ENCODE peak calls at places on chromosomes 7 and 10, in five cellular contexts. One of them, this sample, is unnamed.

GRCh38 chr10:70558871-70559810 is 43.4 kb downstream of the PRF1 start:
- DNase-seq in tibial nerve: peak
- DNase-seq in stomach: peak
- DNase-seq in esophagus muscularis mucosa: no peak
- DNase-seq in A549: peak
- DNase-seq in this sample: no peak

GRCh38 chr7:155002411-155003214 is at the start of gene PAXIP1:
- DNase-seq in tibial nerve: no peak
- DNase-seq in stomach: peak
- DNase-seq in esophagus muscularis mucosa: no peak
- DNase-seq in A549: peak
- DNase-seq in this sample: no peak

GRCh38 chr7:40922316-40922670 is 780.6 kb downstream of the INHBA start:
- DNase-seq in tibial nerve: no peak
- DNase-seq in stomach: no peak
- DNase-seq in esophagus muscularis mucosa: no peak
- DNase-seq in A549: no peak
- DNase-seq in this sample: no peak

GRCh38 chr7:32066441-32066840 is 3.8 kb downstream of the PDE1C start:
- DNase-seq in tibial nerve: no peak
- DNase-seq in stomach: no peak
- DNase-seq in esophagus muscularis mucosa: no peak
- DNase-seq in A549: no peak
- DNase-seq in this sample: no peak

GRCh38 chr7:46972205-46972604 is 609.7 kb downstream of the TNS3 start:
- DNase-seq in tibial nerve: no peak
- DNase-seq in stomach: no peak
- DNase-seq in esophagus muscularis mucosa: no peak
- DNase-seq in A549: no peak
- DNase-seq in this sample: no peak

GRCh38 chr10:114526497-114527238 is 122.4 kb upstream of the AFAP1L2 start:
- DNase-seq in tibial nerve: peak
- DNase-seq in stomach: peak
- DNase-seq in esophagus muscularis mucosa: peak
- DNase-seq in A549: peak
- DNase-seq in this sample: peak

GRCh38 chr7:91517408-91517807 is 253.2 kb downstream of the FZD1 start:
- DNase-seq in tibial nerve: no peak
- DNase-seq in stomach: no peak
- DNase-seq in esophagus muscularis mucosa: no peak
- DNase-seq in A549: no peak
- DNase-seq in this sample: no peak

GRCh38 chr7:19984231-19984632 is 210.8 kb upstream of the TMEM196 start:
- DNase-seq in tibial nerve: no peak
- DNase-seq in stomach: no peak
- DNase-seq in esophagus muscularis mucosa: no peak
- DNase-seq in A549: no peak
- DNase-seq in this sample: no peak

GRCh38 chr7:107924841-107925490 is 34.0 kb downstream of the DLD start:
- DNase-seq in tibial nerve: no peak
- DNase-seq in stomach: no peak
- DNase-seq in esophagus muscularis mucosa: no peak
- DNase-seq in A549: no peak
- DNase-seq in this sample: no peak

GRCh38 chr7:6564091-6564770 is 13.0 kb upstream of the GRID2IP start:
- DNase-seq in tibial nerve: no peak
- DNase-seq in stomach: no peak
- DNase-seq in esophagus muscularis mucosa: no peak
- DNase-seq in A549: no peak
- DNase-seq in this sample: no peak

GRCh38 chr7:665751-666453 is 60.6 kb upstream of the DNAAF5 start:
- DNase-seq in tibial nerve: no peak
- DNase-seq in stomach: no peak
- DNase-seq in esophagus muscularis mucosa: no peak
- DNase-seq in A549: no peak
- DNase-seq in this sample: no peak

GRCh38 chr7:143272871-143273270 is 9.6 kb downstream of the GSTK1 start:
- DNase-seq in tibial nerve: no peak
- DNase-seq in stomach: no peak
- DNase-seq in esophagus muscularis mucosa: no peak
- DNase-seq in A549: no peak
- DNase-seq in this sample: no peak

GRCh38 chr10:73941300-73941699 is 30.4 kb downstream of the PLAU start:
- DNase-seq in tibial nerve: no peak
- DNase-seq in stomach: no peak
- DNase-seq in esophagus muscularis mucosa: no peak
- DNase-seq in A549: no peak
- DNase-seq in this sample: no peak

GRCh38 chr10:97508342-97508741 is 9.6 kb downstream of the UBTD1 start:
- DNase-seq in tibial nerve: no peak
- DNase-seq in stomach: no peak
- DNase-seq in esophagus muscularis mucosa: no peak
- DNase-seq in A549: no peak
- DNase-seq in this sample: no peak

GRCh38 chr10:70915206-70915605 is 26.8 kb upstream of the PCBD1 start:
- DNase-seq in tibial nerve: no peak
- DNase-seq in stomach: no peak
- DNase-seq in esophagus muscularis mucosa: no peak
- DNase-seq in A549: no peak
- DNase-seq in this sample: no peak

GRCh38 chr10:69318997-69319727 is 40.9 kb downstream of the HK1 start:
- DNase-seq in tibial nerve: peak
- DNase-seq in stomach: peak
- DNase-seq in esophagus muscularis mucosa: peak
- DNase-seq in A549: peak
- DNase-seq in this sample: peak

GRCh38 chr7:25349283-25349682 is 121.0 kb upstream of the NPVF start:
- DNase-seq in tibial nerve: no peak
- DNase-seq in stomach: no peak
- DNase-seq in esophagus muscularis mucosa: no peak
- DNase-seq in A549: no peak
- DNase-seq in this sample: no peak

GRCh38 chr7:67018940-67019339 is 22.3 kb downstream of the TYW1 start:
- DNase-seq in tibial nerve: no peak
- DNase-seq in stomach: no peak
- DNase-seq in esophagus muscularis mucosa: no peak
- DNase-seq in A549: no peak
- DNase-seq in this sample: no peak

GRCh38 chr7:129466796-129467195 is 32.6 kb downstream of the STRIP2 start:
- DNase-seq in tibial nerve: no peak
- DNase-seq in stomach: no peak
- DNase-seq in esophagus muscularis mucosa: no peak
- DNase-seq in A549: no peak
- DNase-seq in this sample: no peak

GRCh38 chr10:110353244-110354119 is 48.8 kb upstream of the SMNDC1 start:
- DNase-seq in tibial nerve: no peak
- DNase-seq in stomach: no peak
- DNase-seq in esophagus muscularis mucosa: no peak
- DNase-seq in A549: peak
- DNase-seq in this sample: no peak

GRCh38 chr10:26946103-26946907 is 85.5 kb upstream of the ABI1 start:
- DNase-seq in tibial nerve: no peak
- DNase-seq in stomach: no peak
- DNase-seq in esophagus muscularis mucosa: no peak
- DNase-seq in A549: no peak
- DNase-seq in this sample: no peak

GRCh38 chr7:22563115-22563514 is 63.1 kb upstream of the STEAP1B start:
- DNase-seq in tibial nerve: no peak
- DNase-seq in stomach: no peak
- DNase-seq in esophagus muscularis mucosa: peak
- DNase-seq in A549: no peak
- DNase-seq in this sample: no peak

GRCh38 chr7:116417593-116418345 is 81.8 kb upstream of the CAV2 start:
- DNase-seq in tibial nerve: no peak
- DNase-seq in stomach: no peak
- DNase-seq in esophagus muscularis mucosa: no peak
- DNase-seq in A549: no peak
- DNase-seq in this sample: no peak

GRCh38 chr10:131024259-131025131 is 287.0 kb downstream of the TCERG1L start:
- DNase-seq in tibial nerve: no peak
- DNase-seq in stomach: no peak
- DNase-seq in esophagus muscularis mucosa: no peak
- DNase-seq in A549: no peak
- DNase-seq in this sample: peak

GRCh38 chr7:140654661-140655060 is 14.0 kb upstream of the DENND2A start:
- DNase-seq in tibial nerve: no peak
- DNase-seq in stomach: no peak
- DNase-seq in esophagus muscularis mucosa: no peak
- DNase-seq in A549: no peak
- DNase-seq in this sample: peak

GRCh38 chr7:155232911-155233702 is 64.6 kb upstream of the INSIG1 start:
- DNase-seq in tibial nerve: no peak
- DNase-seq in stomach: no peak
- DNase-seq in esophagus muscularis mucosa: no peak
- DNase-seq in A549: no peak
- DNase-seq in this sample: no peak

GRCh38 chr10:127485153-127485857 is 63.8 kb upstream of the NPS start:
- DNase-seq in tibial nerve: no peak
- DNase-seq in stomach: no peak
- DNase-seq in esophagus muscularis mucosa: no peak
- DNase-seq in A549: peak
- DNase-seq in this sample: no peak

GRCh38 chr10:110788620-110789385 is 82.9 kb upstream of the PDCD4 start:
- DNase-seq in tibial nerve: no peak
- DNase-seq in stomach: no peak
- DNase-seq in esophagus muscularis mucosa: no peak
- DNase-seq in A549: no peak
- DNase-seq in this sample: no peak

GRCh38 chr7:111741811-111742240 is 179.5 kb upstream of the IMMP2L start:
- DNase-seq in tibial nerve: peak
- DNase-seq in stomach: peak
- DNase-seq in esophagus muscularis mucosa: no peak
- DNase-seq in A549: peak
- DNase-seq in this sample: no peak

GRCh38 chr10:26879744-26880143 is 19.0 kb upstream of the ABI1 start:
- DNase-seq in tibial nerve: no peak
- DNase-seq in stomach: peak
- DNase-seq in esophagus muscularis mucosa: peak
- DNase-seq in A549: peak
- DNase-seq in this sample: no peak

GRCh38 chr7:87934699-87935372 is 785 bp downstream of the ADAM22 start:
- DNase-seq in tibial nerve: no peak
- DNase-seq in stomach: no peak
- DNase-seq in esophagus muscularis mucosa: no peak
- DNase-seq in A549: no peak
- DNase-seq in this sample: no peak

GRCh38 chr10:67015225-67015624 is 89.4 kb downstream of the LRRTM3 start:
- DNase-seq in tibial nerve: no peak
- DNase-seq in stomach: no peak
- DNase-seq in esophagus muscularis mucosa: no peak
- DNase-seq in A549: no peak
- DNase-seq in this sample: no peak

GRCh38 chr10:21675157-21675796 is 141.2 kb downstream of the MLLT10 start:
- DNase-seq in tibial nerve: peak
- DNase-seq in stomach: no peak
- DNase-seq in esophagus muscularis mucosa: no peak
- DNase-seq in A549: peak
- DNase-seq in this sample: no peak

GRCh38 chr10:66215005-66215404 is 710.8 kb upstream of the LRRTM3 start:
- DNase-seq in tibial nerve: no peak
- DNase-seq in stomach: no peak
- DNase-seq in esophagus muscularis mucosa: no peak
- DNase-seq in A549: peak
- DNase-seq in this sample: no peak

GRCh38 chr7:27551803-27552202 is 110.9 kb downstream of the HIBADH start:
- DNase-seq in tibial nerve: no peak
- DNase-seq in stomach: no peak
- DNase-seq in esophagus muscularis mucosa: no peak
- DNase-seq in A549: no peak
- DNase-seq in this sample: no peak

GRCh38 chr10:88032566-88032965 is 169.1 kb downstream of the PTEN start:
- DNase-seq in tibial nerve: no peak
- DNase-seq in stomach: no peak
- DNase-seq in esophagus muscularis mucosa: no peak
- DNase-seq in A549: no peak
- DNase-seq in this sample: no peak

GRCh38 chr10:29841724-29842649 is 207.2 kb upstream of the SVIL start:
- DNase-seq in tibial nerve: no peak
- DNase-seq in stomach: peak
- DNase-seq in esophagus muscularis mucosa: no peak
- DNase-seq in A549: peak
- DNase-seq in this sample: no peak
- TF ChIP-seq EP300 in tibial nerve: no peak
- TF ChIP-seq EP300 in stomach: peak
- TF ChIP-seq EP300 in esophagus muscularis mucosa: peak
- TF ChIP-seq EP300 in A549: no peak
- TF ChIP-seq EP300 in this sample: no peak

GRCh38 chr7:106257752-106258151 is 27.0 kb downstream of the NAMPT start:
- DNase-seq in tibial nerve: no peak
- DNase-seq in stomach: no peak
- DNase-seq in esophagus muscularis mucosa: no peak
- DNase-seq in A549: no peak
- DNase-seq in this sample: no peak
- TF ChIP-seq EP300 in tibial nerve: no peak
- TF ChIP-seq EP300 in stomach: no peak
- TF ChIP-seq EP300 in esophagus muscularis mucosa: no peak
- TF ChIP-seq EP300 in A549: no peak
- TF ChIP-seq EP300 in this sample: no peak

DNA sequence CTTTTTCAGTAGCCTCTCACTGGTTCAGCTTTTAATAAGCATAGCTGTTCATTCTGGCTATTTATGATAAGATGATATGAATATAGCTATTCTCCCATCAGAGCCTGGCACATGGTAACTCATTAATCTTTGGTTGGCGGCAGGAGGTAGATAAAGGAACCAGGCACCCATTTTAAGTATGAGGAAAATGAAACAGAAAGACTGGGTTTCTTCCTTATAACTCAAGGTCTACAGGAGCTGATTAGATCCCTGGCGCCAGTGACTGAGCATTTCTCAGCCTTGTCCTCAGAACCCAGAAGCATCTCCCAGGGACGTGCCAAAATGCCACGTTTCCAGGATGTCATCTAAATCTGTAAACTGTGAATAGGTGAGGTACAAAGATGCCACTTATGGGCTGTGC is 141.9 kb downstream of the TCF7L2 start:
- DNase-seq in tibial nerve: no peak
- DNase-seq in stomach: peak
- DNase-seq in esophagus muscularis mucosa: no peak
- DNase-seq in A549: no peak
- DNase-seq in this sample: peak
- TF ChIP-seq EP300 in tibial nerve: no peak
- TF ChIP-seq EP300 in stomach: no peak
- TF ChIP-seq EP300 in esophagus muscularis mucosa: no peak
- TF ChIP-seq EP300 in A549: no peak
- TF ChIP-seq EP300 in this sample: no peak

DNA sequence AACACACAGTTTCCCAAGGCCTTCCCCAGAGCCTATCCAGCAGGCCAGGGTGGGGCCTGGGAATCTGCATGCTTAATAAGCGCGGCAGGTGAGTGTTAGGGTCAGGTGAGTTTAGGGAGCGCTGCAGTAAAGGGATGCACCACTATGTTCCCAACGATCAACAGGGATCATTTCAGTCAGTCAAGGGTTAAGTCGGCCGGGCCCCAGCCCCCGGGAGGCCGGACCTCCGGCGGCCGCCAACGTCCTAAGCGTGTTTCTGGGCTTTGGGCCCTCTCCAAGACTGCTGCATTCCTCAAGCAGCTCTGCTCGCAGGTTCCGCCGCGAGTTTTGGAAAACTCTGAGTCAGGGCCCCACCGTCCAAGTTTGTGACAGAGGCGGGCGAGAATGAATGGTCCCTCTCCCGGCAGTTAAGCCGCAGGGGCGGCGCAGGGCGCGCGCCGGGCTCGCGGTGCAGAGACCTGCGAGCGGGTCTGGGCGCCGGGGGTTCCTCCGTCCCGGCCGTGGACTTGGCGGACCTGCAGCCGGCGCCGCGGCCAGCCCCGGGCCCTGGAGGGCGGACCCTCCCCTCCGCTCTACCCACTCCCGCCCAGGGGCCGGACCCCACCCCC is 81.6 kb downstream of the ARHGAP22 start:
- DNase-seq in tibial nerve: no peak
- DNase-seq in stomach: peak
- DNase-seq in esophagus muscularis mucosa: no peak
- DNase-seq in A549: peak
- DNase-seq in this sample: no peak
- TF ChIP-seq EP300 in tibial nerve: no peak
- TF ChIP-seq EP300 in stomach: no peak
- TF ChIP-seq EP300 in esophagus muscularis mucosa: no peak
- TF ChIP-seq EP300 in A549: no peak
- TF ChIP-seq EP300 in this sample: no peak

This sample was measured in suprapubic skin.